ENCODE peak calls at places on chromosomes 7 and 10, in five cellular contexts. L, P, N, Z and J are unnamed samples.

GRCh38 chr7:151254851-151255250 is 6.4 kb upstream of the SMARCD3 start:
- DNase-seq in L (no peak), P (no peak), N (no peak), Z (no peak), J (no peak)

GRCh38 chr7:130486114-130486962 is 5.5 kb upstream of the MEST start:
- DNase-seq in L (peak), P (peak), N (no peak), Z (no peak), J (peak)

GRCh38 chr10:118820326-118821116 is 65.8 kb upstream of the CACUL1 start:
- DNase-seq in L (no peak), P (no peak), N (no peak), Z (no peak), J (no peak)

GRCh38 chr7:150732786-150733733 is 4.2 kb upstream of the GIMAP5 start:
- DNase-seq in L (no peak), P (no peak), N (no peak), Z (no peak), J (no peak)

GRCh38 chr7:38057829-38058228 is 120.2 kb upstream of the STARD3NL start:
- DNase-seq in L (no peak), P (no peak), N (no peak), Z (no peak), J (no peak)

GRCh38 chr10:31770307-31770902 is 158.2 kb downstream of the ARHGAP12 start:
- DNase-seq in L (peak), P (no peak), N (no peak), Z (peak), J (no peak)

GRCh38 chr10:19412531-19412930 is 363.9 kb downstream of the MALRD1 start:
- DNase-seq in L (no peak), P (no peak), N (no peak), Z (peak), J (peak)

GRCh38 chr10:97685395-97685958 is 1.6 kb downstream of the AVPI1 start:
- DNase-seq in L (peak), P (peak), N (peak), Z (no peak), J (no peak)

GRCh38 chr7:91628742-91629141 is 251.8 kb downstream of the MTERF1 start:
- DNase-seq in L (no peak), P (no peak), N (no peak), Z (no peak), J (peak)

GRCh38 chr7:101558742-101559325 is 70.3 kb downstream of the MYL10 start:
- DNase-seq in L (no peak), P (no peak), N (no peak), Z (no peak), J (no peak)